ENCODE peak calls at places on chromosomes 4 and X, in six cellular contexts. V, Y, L, H, B and Q are unnamed samples.

GRCh38 chrX:154373340-154374306 is 811 bp downstream of the FLNA start:
- DNase-seq in B (peak), L (peak), Y (peak), H (no peak), V (peak), Q (peak)

GRCh38 chrX:74420194-74421035 is 878 bp upstream of the SLC16A2 start:
- DNase-seq in V (no peak), Y (peak), L (peak), B (peak), H (peak), Q (no peak)

GRCh38 chr4:81607947-81608346 is 136.2 kb upstream of the RASGEF1B start:
- DNase-seq in V (no peak), Y (no peak), H (no peak), B (no peak), L (no peak), Q (no peak)

GRCh38 chr4:65651031-65651430 is 19.3 kb downstream of the EPHA5 start:
- DNase-seq in V (no peak), H (no peak), B (no peak), L (no peak), Y (no peak), Q (no peak)

GRCh38 chr4:152316969-152317368 is 218.9 kb downstream of the FBXW7 start:
- DNase-seq in H (no peak), L (no peak), V (no peak), Y (no peak), B (peak), Q (no peak)

GRCh38 chr4:87375719-87376291 is 15.2 kb downstream of the HSD17B11 start:
- DNase-seq in H (no peak), B (peak), Y (no peak), L (peak), V (no peak), Q (no peak)

GRCh38 chr4:54495091-54495490 is 162.7 kb upstream of the KIT start:
- DNase-seq in V (no peak), Y (peak), B (no peak), L (no peak), H (no peak), Q (no peak)

GRCh38 chrX:96563663-96564062 is 121.0 kb upstream of the DIAPH2 start:
- DNase-seq in H (no peak), V (no peak), L (no peak), B (peak), Y (no peak), Q (no peak)

GRCh38 chrX:108312938-108313337 is 125.3 kb downstream of the COL4A6 start:
- DNase-seq in H (no peak), L (peak), Y (no peak), B (peak), V (no peak), Q (no peak)

GRCh38 chr4:172599554-172599953 is 569.1 kb upstream of the GALNT7 start:
- DNase-seq in B (no peak), V (no peak), L (no peak), Y (no peak), H (no peak), Q (no peak)

GRCh38 chr4:93416337-93417102 is 412.0 kb upstream of the ATOH1 start:
- DNase-seq in V (no peak), Y (no peak), H (no peak), L (no peak), B (no peak), Q (no peak)

GRCh38 chrX:19174401-19175025 is 52.2 kb upstream of the ADGRG2 start:
- DNase-seq in L (no peak), B (peak), V (no peak), Y (no peak), H (no peak), Q (no peak)

GRCh38 chrX:46836701-46837542 is at the start of gene RP2:
- DNase-seq in Y (peak), B (peak), H (peak), V (peak), L (peak), Q (peak)

GRCh38 chr4:39062499-39062898 is 467 bp downstream of the KLHL5 start:
- DNase-seq in Y (no peak), V (no peak), H (no peak), B (no peak), L (no peak), Q (no peak)

GRCh38 chrX:139739138-139739537 is 31.2 kb upstream of the MCF2 start:
- DNase-seq in L (no peak), Y (no peak), H (no peak), B (peak), V (no peak), Q (no peak)

GRCh38 chr4:158816953-158817352 is 48.1 kb downstream of the FNIP2 start:
- DNase-seq in H (no peak), V (no peak), B (no peak), Y (no peak), L (no peak), Q (no peak)